ENCODE peak calls at places on chromosomes 5 and 9, in seven cellular contexts. L is NCI-H510A treated with DMSO at 0.1 percent for 48 hours, R is ecto neural progenitor cell, V is fibroblast of lung, K is omental fat pad, J is NCI-H1105, W is stromal cell of bone marrow. G is an unnamed sample.

GRCh38 chr5:14305045-14305444 is 161.9 kb downstream of the TRIO start:
- DNase-seq in W (peak; percentile 32), L (no peak), K (no peak), J (no peak), R (no peak), V (peak; percentile 94), G (peak; percentile 92)

GRCh38 chr9:13324988-13325387 is 45.5 kb upstream of the MPDZ start:
- DNase-seq in R (no peak), V (no peak), W (peak; percentile 38), K (no peak), L (no peak), J (no peak), G (no peak)

GRCh38 chr5:145124806-145125205 is 710.3 kb downstream of the PRELID2 start:
- DNase-seq in J (no peak), R (no peak), K (no peak), W (no peak), V (no peak), L (no peak), G (no peak)

GRCh38 chr5:149621415-149622098 is 40.3 kb downstream of the ARHGEF37 start:
- DNase-seq in J (no peak), W (no peak), K (no peak), V (no peak), R (no peak), L (no peak), G (no peak)

GRCh38 chr9:14710804-14711203 is 11.7 kb downstream of the CER1 start:
- DNase-seq in J (no peak), L (no peak), V (peak; percentile 15), R (no peak), W (no peak), K (no peak), G (peak; percentile 9)

GRCh38 chr5:107652839-107653607 is 17.7 kb downstream of the EFNA5 start:
- DNase-seq in L (peak; percentile 7), W (no peak), K (no peak), V (no peak), R (peak; percentile 66), J (no peak), G (no peak)

GRCh38 chr5:25568989-25569625 is 924.3 kb upstream of the CDH10 start:
- DNase-seq in L (no peak), J (no peak), W (no peak), R (no peak), K (no peak), V (no peak), G (no peak)

GRCh38 chr5:32709789-32710334 is 1.3 kb upstream of the NPR3 start:
- DNase-seq in W (peak; percentile 67), K (peak; percentile 35), V (peak; percentile 85), J (peak; percentile 55), R (peak; percentile 79), L (peak; percentile 62), G (peak; percentile 78)

GRCh38 chr9:130854835-130855234 is 19.8 kb downstream of the ABL1 start:
- DNase-seq in R (no peak), K (no peak), L (no peak), J (no peak), W (no peak), V (no peak), G (no peak)

GRCh38 chr5:108560581-108560980 is 178.7 kb upstream of the FBXL17 start:
- DNase-seq in L (no peak), W (peak; percentile 97), J (no peak), V (peak; percentile 79), R (no peak), K (no peak), G (peak; percentile 68)

G was measured in HCEC 1CT.